ENCODE peak calls at places on chromosome 21, in four cellular contexts. One of them, this sample, is unnamed.

GRCh38 chr21:41497836-41498235 is 10.1 kb downstream of the TMPRSS2 start:
- DNase-seq in H7: no peak
- DNase-seq in neuronal stem cell: no peak
- DNase-seq in right atrium auricular region: no peak
- DNase-seq in this sample: no peak

GRCh38 chr21:20258542-20258941 is 739.7 kb upstream of the NCAM2 start:
- DNase-seq in right atrium auricular region: no peak
- DNase-seq in H7: no peak
- DNase-seq in neuronal stem cell: no peak
- DNase-seq in this sample: no peak

GRCh38 chr21:22880573-22880972 is 1882.4 kb downstream of the NCAM2 start:
- DNase-seq in neuronal stem cell: no peak
- DNase-seq in right atrium auricular region: no peak
- DNase-seq in H7: no peak
- DNase-seq in this sample: no peak

GRCh38 chr21:31347435-31348032 is 3.5 kb upstream of the TIAM1 start:
- DNase-seq in neuronal stem cell: no peak
- DNase-seq in right atrium auricular region: no peak
- DNase-seq in H7: no peak
- DNase-seq in this sample: peak; percentile 8

GRCh38 chr21:33839167-33839716 is 76.4 kb downstream of the ATP5PO start:
- DNase-seq in neuronal stem cell: no peak
- DNase-seq in right atrium auricular region: no peak
- DNase-seq in H7: peak; percentile 74
- DNase-seq in this sample: no peak

GRCh38 chr21:17609681-17610080 is 3.0 kb downstream of the BTG3 start:
- DNase-seq in right atrium auricular region: no peak
- DNase-seq in H7: no peak
- DNase-seq in neuronal stem cell: no peak
- DNase-seq in this sample: no peak

GRCh38 chr21:15034126-15034848 is 30.5 kb downstream of the NRIP1 start:
- DNase-seq in H7: no peak
- DNase-seq in neuronal stem cell: no peak
- DNase-seq in right atrium auricular region: no peak
- DNase-seq in this sample: no peak

GRCh38 chr21:37223804-37224345 is 43.3 kb downstream of the VPS26C start:
- DNase-seq in neuronal stem cell: no peak
- DNase-seq in right atrium auricular region: peak; percentile 38
- DNase-seq in H7: no peak
- DNase-seq in this sample: no peak

GRCh38 chr21:45595574-45596295 is 47.8 kb upstream of the PCBP3 start:
- DNase-seq in neuronal stem cell: no peak
- DNase-seq in H7: no peak
- DNase-seq in right atrium auricular region: no peak
- DNase-seq in this sample: no peak

GRCh38 chr21:32819702-32820101 is 48.1 kb upstream of the PAXBP1 start:
- DNase-seq in H7: no peak
- DNase-seq in neuronal stem cell: no peak
- DNase-seq in right atrium auricular region: peak; percentile 74
- DNase-seq in this sample: no peak

GRCh38 chr21:28548291-28548690 is 444.4 kb downstream of the LTN1 start:
- DNase-seq in right atrium auricular region: no peak
- DNase-seq in neuronal stem cell: no peak
- DNase-seq in H7: no peak
- DNase-seq in this sample: no peak

GRCh38 chr21:44813149-44813548 is 4.7 kb downstream of the SUMO3 start:
- DNase-seq in neuronal stem cell: no peak
- DNase-seq in right atrium auricular region: no peak
- DNase-seq in H7: no peak
- DNase-seq in this sample: no peak

GRCh38 chr21:45277101-45278045 is 10.3 kb downstream of the POFUT2 start:
- DNase-seq in neuronal stem cell: no peak
- DNase-seq in H7: no peak
- DNase-seq in right atrium auricular region: no peak
- DNase-seq in this sample: no peak

GRCh38 chr21:44658913-44659595 is 1.3 kb downstream of the KRTAP12-3 start:
- DNase-seq in right atrium auricular region: no peak
- DNase-seq in H7: peak; percentile 46
- DNase-seq in neuronal stem cell: no peak
- DNase-seq in this sample: no peak

GRCh38 chr21:38797470-38797869 is 8.3 kb upstream of the ETS2 start:
- DNase-seq in neuronal stem cell: no peak
- DNase-seq in right atrium auricular region: no peak
- DNase-seq in H7: no peak
- DNase-seq in this sample: no peak

GRCh38 chr21:44757731-44758130 is 43.9 kb downstream of the UBE2G2 start:
- DNase-seq in H7: peak; percentile 35
- DNase-seq in neuronal stem cell: no peak
- DNase-seq in right atrium auricular region: no peak
- DNase-seq in this sample: no peak

This sample was measured in neural crest cell.